ENCODE peak calls at places on chromosomes 16 and 17, in four cellular contexts. One of them, this sample, is unnamed.

GRCh38 chr16:50644730-50645129 is 36.4 kb downstream of the SNX20 start:
- DNase-seq in GM12878: no peak
- DNase-seq in K562: no peak
- DNase-seq in HepG2: no peak
- DNase-seq in this sample: no peak

GRCh38 chr16:77514500-77515225 is 79.8 kb upstream of the ADAMTS18 start:
- DNase-seq in GM12878: no peak
- DNase-seq in K562: no peak
- DNase-seq in HepG2: no peak
- DNase-seq in this sample: no peak

GRCh38 chr16:79757968-79758367 is 157.4 kb upstream of the MAF start:
- DNase-seq in GM12878: no peak
- DNase-seq in K562: no peak
- DNase-seq in HepG2: no peak
- DNase-seq in this sample: no peak

GRCh38 chr16:84091460-84091859 is 25.3 kb downstream of the MBTPS1 start:
- DNase-seq in GM12878: no peak
- DNase-seq in K562: no peak
- DNase-seq in HepG2: no peak
- DNase-seq in this sample: no peak

GRCh38 chr16:11248133-11248532 is 7.9 kb downstream of the SOCS1 start:
- DNase-seq in GM12878: no peak
- DNase-seq in K562: no peak
- DNase-seq in HepG2: no peak
- DNase-seq in this sample: no peak

GRCh38 chr16:22347100-22347820 is 27.2 kb downstream of the CDR2 start:
- DNase-seq in GM12878: no peak
- DNase-seq in K562: no peak
- DNase-seq in HepG2: no peak
- DNase-seq in this sample: no peak

GRCh38 chr17:59621771-59622170 is 2.1 kb downstream of the CLTC start:
- DNase-seq in GM12878: no peak
- DNase-seq in K562: no peak
- DNase-seq in HepG2: no peak
- DNase-seq in this sample: no peak

GRCh38 chr17:38415250-38416194 is 12.7 kb upstream of the ARHGAP23 start:
- DNase-seq in GM12878: peak
- DNase-seq in K562: no peak
- DNase-seq in HepG2: peak
- DNase-seq in this sample: peak

GRCh38 chr16:89936981-89937380 is 11.6 kb upstream of the DEF8 start:
- DNase-seq in GM12878: no peak
- DNase-seq in K562: no peak
- DNase-seq in HepG2: no peak
- DNase-seq in this sample: no peak

GRCh38 chr16:50207652-50208051 is 54.5 kb downstream of the TENT4B start:
- DNase-seq in GM12878: no peak
- DNase-seq in K562: no peak
- DNase-seq in HepG2: no peak
- DNase-seq in this sample: no peak

GRCh38 chr16:79509221-79509631 is 91.3 kb downstream of the MAF start:
- DNase-seq in GM12878: no peak
- DNase-seq in K562: no peak
- DNase-seq in HepG2: no peak
- DNase-seq in this sample: no peak

GRCh38 chr16:24102120-24102740 is 153.9 kb upstream of the CACNG3 start:
- DNase-seq in GM12878: no peak
- DNase-seq in K562: peak
- DNase-seq in HepG2: no peak
- DNase-seq in this sample: peak

GRCh38 chr17:64202683-64203430 is 60.2 kb downstream of the TEX2 start:
- DNase-seq in GM12878: no peak
- DNase-seq in K562: no peak
- DNase-seq in HepG2: peak
- DNase-seq in this sample: no peak

GRCh38 chr17:56629450-56630187 is 36.1 kb downstream of the NOG start:
- DNase-seq in GM12878: no peak
- DNase-seq in K562: peak
- DNase-seq in HepG2: peak
- DNase-seq in this sample: peak

GRCh38 chr16:74737521-74737920 is 36.9 kb upstream of the MLKL start:
- DNase-seq in GM12878: no peak
- DNase-seq in K562: no peak
- DNase-seq in HepG2: no peak
- DNase-seq in this sample: no peak

GRCh38 chr16:88353691-88354090 is 29.1 kb upstream of the ZNF469 start:
- DNase-seq in GM12878: no peak
- DNase-seq in K562: no peak
- DNase-seq in HepG2: no peak
- DNase-seq in this sample: no peak

GRCh38 chr17:64077409-64077808 is 52.5 kb downstream of the ERN1 start:
- DNase-seq in GM12878: no peak
- DNase-seq in K562: no peak
- DNase-seq in HepG2: no peak
- DNase-seq in this sample: no peak

GRCh38 chr16:86180244-86180643 is 281.3 kb downstream of the IRF8 start:
- DNase-seq in GM12878: no peak
- DNase-seq in K562: no peak
- DNase-seq in HepG2: no peak
- DNase-seq in this sample: no peak

GRCh38 chr17:46766493-46767491 is 51.7 kb downstream of the WNT3 start:
- DNase-seq in GM12878: no peak
- DNase-seq in K562: no peak
- DNase-seq in HepG2: no peak
- DNase-seq in this sample: no peak

GRCh38 chr17:50634915-50635719 is 436 bp downstream of the ABCC3 start:
- DNase-seq in GM12878: no peak
- DNase-seq in K562: no peak
- DNase-seq in HepG2: no peak
- DNase-seq in this sample: no peak

GRCh38 chr17:7589891-7590611 is at the start of gene SOX15:
- DNase-seq in GM12878: no peak
- DNase-seq in K562: no peak
- DNase-seq in HepG2: no peak
- DNase-seq in this sample: no peak

GRCh38 chr16:62876133-62876532 is 839.9 kb upstream of the CDH8 start:
- DNase-seq in GM12878: no peak
- DNase-seq in K562: no peak
- DNase-seq in HepG2: no peak
- DNase-seq in this sample: no peak

GRCh38 chr16:68496689-68497088 is 42.4 kb upstream of the ZFP90 start:
- DNase-seq in GM12878: no peak
- DNase-seq in K562: no peak
- DNase-seq in HepG2: no peak
- DNase-seq in this sample: no peak

GRCh38 chr17:59746849-59747445 is 39.5 kb downstream of the VMP1 start:
- DNase-seq in GM12878: no peak
- DNase-seq in K562: peak
- DNase-seq in HepG2: peak
- DNase-seq in this sample: peak

GRCh38 chr17:924711-925480 is 54.7 kb downstream of the NXN start:
- DNase-seq in GM12878: no peak
- DNase-seq in K562: no peak
- DNase-seq in HepG2: no peak
- DNase-seq in this sample: no peak

GRCh38 chr16:4533490-4533889 is 5.1 kb downstream of the CDIP1 start:
- DNase-seq in GM12878: no peak
- DNase-seq in K562: no peak
- DNase-seq in HepG2: no peak
- DNase-seq in this sample: no peak

GRCh38 chr16:4532238-4532637 is 6.3 kb downstream of the CDIP1 start:
- DNase-seq in GM12878: no peak
- DNase-seq in K562: no peak
- DNase-seq in HepG2: no peak
- DNase-seq in this sample: no peak

GRCh38 chr16:4525634-4526277 is 12.8 kb downstream of the CDIP1 start:
- DNase-seq in GM12878: no peak
- DNase-seq in K562: no peak
- DNase-seq in HepG2: no peak
- DNase-seq in this sample: no peak

GRCh38 chr16:4531816-4532215 is 6.8 kb downstream of the CDIP1 start:
- DNase-seq in GM12878: no peak
- DNase-seq in K562: no peak
- DNase-seq in HepG2: no peak
- DNase-seq in this sample: no peak

GRCh38 chr16:4529085-4530060 is 9.2 kb downstream of the CDIP1 start:
- DNase-seq in GM12878: peak
- DNase-seq in K562: no peak
- DNase-seq in HepG2: no peak
- DNase-seq in this sample: peak
- TF ChIP-seq SP1 in GM12878: no peak
- TF ChIP-seq SP1 in K562: no peak
- TF ChIP-seq SP1 in HepG2: no peak
- TF ChIP-seq SP1 in this sample: no peak

GRCh38 chr17:79699386-79700036 is 31.2 kb upstream of the ENPP7 start:
- DNase-seq in GM12878: no peak
- DNase-seq in K562: peak
- DNase-seq in HepG2: no peak
- DNase-seq in this sample: no peak

GRCh38 chr17:79698086-79698690 is 32.6 kb upstream of the ENPP7 start:
- DNase-seq in GM12878: no peak
- DNase-seq in K562: no peak
- DNase-seq in HepG2: no peak
- DNase-seq in this sample: no peak

GRCh38 chr17:79695293-79696158 is 35.2 kb upstream of the ENPP7 start:
- DNase-seq in GM12878: no peak
- DNase-seq in K562: no peak
- DNase-seq in HepG2: no peak
- DNase-seq in this sample: no peak

GRCh38 chr17:79693419-79693818 is 37.3 kb upstream of the ENPP7 start:
- DNase-seq in GM12878: no peak
- DNase-seq in K562: no peak
- DNase-seq in HepG2: no peak
- DNase-seq in this sample: no peak

GRCh38 chr17:79696159-79696982 is 34.4 kb upstream of the ENPP7 start:
- DNase-seq in GM12878: no peak
- DNase-seq in K562: no peak
- DNase-seq in HepG2: no peak
- DNase-seq in this sample: no peak
- TF ChIP-seq FOXK2 in GM12878: no peak
- TF ChIP-seq FOXK2 in K562: no peak
- TF ChIP-seq FOXK2 in HepG2: no peak
- TF ChIP-seq FOXK2 in this sample: no peak

GRCh38 chr16:46690281-46691178 is 1.1 kb downstream of the ORC6 start:
- DNase-seq in GM12878: no peak
- DNase-seq in K562: no peak
- DNase-seq in HepG2: peak
- DNase-seq in this sample: no peak
- TF ChIP-seq BHLHE40 in GM12878: no peak
- TF ChIP-seq BHLHE40 in K562: peak
- TF ChIP-seq BHLHE40 in HepG2: peak
- TF ChIP-seq BHLHE40 in this sample: no peak

GRCh38 chr17:82062984-82063368 is 2.6 kb downstream of the DUS1L start:
- DNase-seq in GM12878: no peak
- DNase-seq in K562: no peak
- DNase-seq in HepG2: no peak
- DNase-seq in this sample: no peak

GRCh38 chr17:82063424-82064415 is 1.9 kb downstream of the DUS1L start:
- DNase-seq in GM12878: no peak
- DNase-seq in K562: no peak
- DNase-seq in HepG2: no peak
- DNase-seq in this sample: no peak

GRCh38 chr17:82065193-82065637 is 389 bp downstream of the DUS1L start:
- DNase-seq in GM12878: no peak
- DNase-seq in K562: no peak
- DNase-seq in HepG2: no peak
- DNase-seq in this sample: no peak

GRCh38 chr17:82065638-82066303 is at the start of gene DUS1L:
- DNase-seq in GM12878: no peak
- DNase-seq in K562: peak
- DNase-seq in HepG2: no peak
- DNase-seq in this sample: peak

GRCh38 chr17:82064433-82065192 is 991 bp downstream of the DUS1L start:
- DNase-seq in GM12878: no peak
- DNase-seq in K562: no peak
- DNase-seq in HepG2: peak
- DNase-seq in this sample: no peak
- TF ChIP-seq SP1 in GM12878: no peak
- TF ChIP-seq SP1 in K562: no peak
- TF ChIP-seq SP1 in HepG2: no peak
- TF ChIP-seq SP1 in this sample: no peak

GRCh38 chr16:55539049-55539448 is 27.4 kb upstream of the CAPNS2 start:
- DNase-seq in GM12878: no peak
- DNase-seq in K562: no peak
- DNase-seq in HepG2: no peak
- DNase-seq in this sample: no peak

GRCh38 chr16:55540221-55540620 is 26.3 kb upstream of the CAPNS2 start:
- DNase-seq in GM12878: no peak
- DNase-seq in K562: no peak
- DNase-seq in HepG2: no peak
- DNase-seq in this sample: no peak

GRCh38 chr16:55542459-55543082 is 23.9 kb upstream of the CAPNS2 start:
- DNase-seq in GM12878: no peak
- DNase-seq in K562: no peak
- DNase-seq in HepG2: no peak
- DNase-seq in this sample: no peak

GRCh38 chr16:55543470-55543869 is 23.0 kb upstream of the CAPNS2 start:
- DNase-seq in GM12878: no peak
- DNase-seq in K562: no peak
- DNase-seq in HepG2: peak
- DNase-seq in this sample: no peak

GRCh38 chr16:55539488-55539887 is 27.0 kb upstream of the CAPNS2 start:
- DNase-seq in GM12878: no peak
- DNase-seq in K562: no peak
- DNase-seq in HepG2: no peak
- DNase-seq in this sample: no peak
- TF ChIP-seq FOXK2 in GM12878: no peak
- TF ChIP-seq FOXK2 in K562: no peak
- TF ChIP-seq FOXK2 in HepG2: no peak
- TF ChIP-seq FOXK2 in this sample: no peak

DNA sequence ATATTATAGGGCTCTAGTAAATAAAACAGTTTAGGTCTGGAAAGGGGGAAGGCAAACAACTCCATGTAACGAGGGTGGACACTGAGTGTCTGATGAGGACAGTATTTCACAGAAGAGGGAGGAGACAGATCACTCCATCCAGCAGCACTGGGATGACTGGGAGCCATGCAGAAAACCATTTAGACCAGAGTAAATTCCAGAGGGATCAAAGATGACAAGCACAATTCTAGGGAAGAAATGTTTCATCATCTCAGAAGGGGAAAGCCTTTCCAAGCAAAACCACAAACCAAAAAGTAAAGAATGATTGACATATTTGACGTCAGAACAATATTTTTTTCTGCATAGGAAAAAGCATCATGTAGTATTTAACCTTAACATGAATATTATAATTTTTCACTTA is 4.7 kb downstream of the DNASE1 start:
- DNase-seq in GM12878: no peak
- DNase-seq in K562: no peak
- DNase-seq in HepG2: no peak
- DNase-seq in this sample: no peak
- TF ChIP-seq BHLHE40 in GM12878: no peak
- TF ChIP-seq BHLHE40 in K562: no peak
- TF ChIP-seq BHLHE40 in HepG2: no peak
- TF ChIP-seq BHLHE40 in this sample: no peak

This sample was measured in HEK293T.